ENCODE peak calls at places on chromosome 6, in ten cellular contexts. O is SJSA1; Y is spleen; H is ovary; R is PC-3; P is psoas muscle; S is left ventricle myocardium inferior; X is CD8-positive, alpha-beta T cell; U is right cardiac atrium; G is endothelial cell of umbilical vein. I is an unnamed sample.
A peak's percentile ranks its signal among the peaks of the same experiment; 100 is the strongest.

GRCh38 chr6:137044366-137045220 is at the start of gene IL20RA:
- DNase-seq in O (no peak), Y (peak; percentile 80), H (peak; percentile 58), R (peak; percentile 38), P (peak; percentile 46), S (peak; percentile 20), X (no peak), U (peak; percentile 74), G (no peak), I (no peak)

GRCh38 chr6:10964684-10965083 is 77.8 kb downstream of the SYCP2L start:
- DNase-seq in O (no peak), Y (no peak), H (no peak), R (no peak), P (no peak), S (no peak), X (no peak), U (no peak), G (no peak), I (no peak)

GRCh38 chr6:100001915-100002388 is 7.9 kb upstream of the MCHR2 start:
- DNase-seq in O (peak; percentile 27), Y (no peak), H (peak; percentile 16), R (peak; percentile 61), P (peak; percentile 31), S (no peak), X (peak; percentile 51), U (peak; percentile 52), G (peak; percentile 45), I (peak; percentile 62)

GRCh38 chr6:166533205-166533824 is 53.2 kb downstream of the RAMACL start:
- DNase-seq in O (no peak), Y (no peak), H (no peak), R (peak; percentile 20), P (no peak), S (no peak), X (no peak), U (no peak), G (no peak), I (no peak)

GRCh38 chr6:37514840-37515239 is 15.1 kb upstream of the CCDC167 start:
- DNase-seq in O (no peak), Y (no peak), H (no peak), R (no peak), P (no peak), S (no peak), X (no peak), U (no peak), G (no peak), I (no peak)

GRCh38 chr6:132464538-132465256 is 48.2 kb downstream of the STX7 start:
- DNase-seq in O (peak; percentile 50), Y (no peak), H (no peak), R (peak; percentile 37), P (no peak), S (no peak), X (no peak), U (no peak), G (no peak), I (peak; percentile 50)

GRCh38 chr6:2935566-2936291 is 32.6 kb upstream of the SERPINB9 start:
- DNase-seq in O (no peak), Y (peak; percentile 76), H (no peak), R (no peak), P (no peak), S (no peak), X (peak; percentile 42), U (peak; percentile 51), G (no peak), I (no peak)

GRCh38 chr6:108630050-108630714 is 69.5 kb downstream of the FOXO3 start:
- DNase-seq in O (no peak), Y (no peak), H (no peak), R (no peak), P (no peak), S (no peak), X (no peak), U (no peak), G (no peak), I (no peak)

GRCh38 chr6:159134701-159135364 is 34.4 kb upstream of the FNDC1 start:
- DNase-seq in O (peak; percentile 56), Y (no peak), H (peak; percentile 39), R (peak; percentile 73), P (peak; percentile 55), S (peak; percentile 30), X (peak; percentile 82), U (peak; percentile 77), G (peak; percentile 62), I (peak; percentile 62)

GRCh38 chr6:160430741-160431140 is 82.6 kb downstream of the SLC22A3 start:
- DNase-seq in O (no peak), Y (no peak), H (peak; percentile 58), R (no peak), P (no peak), S (no peak), X (no peak), U (peak; percentile 72), G (no peak), I (no peak)
- H3K27ac ChIP-seq in O (no peak overlapping the region), Y (no peak overlapping the region), H (no peak overlapping the region), R (no peak overlapping the region), P (peak overlapping the region; percentile 39), S (peak overlapping the region; percentile 81), X (no peak overlapping the region), U (no peak overlapping the region), G (no peak overlapping the region), I (no peak overlapping the region)

GRCh38 chr6:62652692-62653328 is 366.8 kb upstream of the KHDRBS2 start:
- DNase-seq in O (no peak), Y (no peak), H (no peak), R (no peak), P (no peak), S (no peak), X (no peak), U (no peak), G (no peak), I (peak; percentile 26)
- H3K9me3 ChIP-seq in O (peaks cover 5% of the 10 kb centered on the region), Y (peaks cover 62% of the 10 kb centered on the region), H (peaks cover 8% of the 10 kb centered on the region), R (no peaks in the 10 kb centered on the region), P (peaks cover 17% of the 10 kb centered on the region), S (peaks cover 91% of the 10 kb centered on the region), X (no peaks in the 10 kb centered on the region), U (peaks cover 4% of the 10 kb centered on the region), G (peaks cover 8% of the 10 kb centered on the region), I (no peaks in the 10 kb centered on the region)

GRCh38 chr6:168302534-168302933 is 17.0 kb downstream of the DACT2 start:
- DNase-seq in O (no peak), Y (peak; percentile 44), H (no peak), R (no peak), P (no peak), S (no peak), X (no peak), U (no peak), G (no peak), I (no peak)
- H3K27ac ChIP-seq in O (no peak overlapping the region), Y (no peak overlapping the region), H (no peak overlapping the region), R (no peak overlapping the region), P (no peak overlapping the region), S (no peak overlapping the region), X (no peak overlapping the region), U (no peak overlapping the region), G (no peak overlapping the region), I (no peak overlapping the region)

DNA sequence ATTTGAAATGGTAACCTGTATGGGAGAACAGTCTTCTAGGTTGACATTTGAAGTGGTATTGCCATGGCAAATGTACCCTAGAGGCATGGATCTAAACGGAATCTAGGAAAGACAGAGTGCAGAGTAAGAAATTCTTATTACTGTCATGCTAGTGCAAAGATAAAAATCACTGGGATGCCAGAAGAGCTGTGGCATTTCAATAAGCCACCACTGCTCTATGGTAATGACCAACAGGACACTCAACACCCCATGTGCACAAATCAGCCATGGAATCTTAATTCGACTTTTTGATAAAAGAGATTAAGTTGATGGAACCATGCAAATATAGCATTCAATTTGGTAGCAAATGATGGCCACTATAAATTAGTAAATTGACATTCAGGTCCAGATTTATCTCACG is 74.1 kb downstream of the ID4 start:
- DNase-seq in O (no peak), Y (no peak), H (no peak), R (no peak), P (no peak), S (no peak), X (no peak), U (no peak), G (no peak), I (no peak)
- H3K9me3 ChIP-seq in O (no peaks in the 10 kb centered on the region), Y (no peaks in the 10 kb centered on the region), H (no peaks in the 10 kb centered on the region), R (no peaks in the 10 kb centered on the region), P (peaks cover 6% of the 10 kb centered on the region), S (peaks cover 24% of the 10 kb centered on the region), X (no peaks in the 10 kb centered on the region), U (no peaks in the 10 kb centered on the region), G (peaks cover 2% of the 10 kb centered on the region), I (no peaks in the 10 kb centered on the region)

DNA sequence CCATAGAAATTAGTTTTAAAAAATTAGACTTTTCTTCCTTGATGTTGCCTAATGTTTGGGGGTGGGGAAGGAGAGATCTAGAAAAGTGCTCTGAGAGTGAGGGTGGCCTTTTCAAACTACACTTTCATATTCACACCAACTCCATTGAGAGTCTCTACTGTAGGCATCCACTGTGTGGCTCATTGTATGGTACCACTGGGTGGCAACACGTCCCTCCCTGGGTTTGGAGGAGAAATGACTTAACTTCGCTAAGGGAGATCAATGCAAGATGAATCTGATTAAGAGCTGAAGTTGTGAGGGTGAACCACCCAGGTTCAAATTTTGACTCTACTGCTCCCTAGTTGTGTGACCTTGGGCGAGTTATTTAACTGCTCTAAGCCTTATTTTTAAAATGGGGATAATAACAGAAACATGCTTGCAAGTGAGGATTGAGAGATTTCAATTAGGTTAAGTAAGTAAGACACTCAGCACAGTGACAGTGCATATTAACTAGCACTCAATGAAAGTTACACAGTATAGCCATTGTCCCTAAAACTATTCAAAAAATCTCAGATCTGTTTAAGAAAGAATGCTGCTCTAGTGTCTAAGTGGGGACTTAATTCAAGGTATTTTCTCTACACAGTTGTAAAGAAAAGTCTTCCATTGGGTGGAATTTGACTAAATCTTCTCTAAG is 193.5 kb upstream of the CNR1 start:
- DNase-seq in O (no peak), Y (no peak), H (no peak), R (no peak), P (no peak), S (no peak), X (no peak), U (no peak), G (no peak), I (no peak)
- H3K27ac ChIP-seq in O (peak overlapping the region; percentile 80), Y (no peak overlapping the region), H (no peak overlapping the region), R (no peak overlapping the region), P (no peak overlapping the region), S (no peak overlapping the region), X (no peak overlapping the region), U (no peak overlapping the region), G (no peak overlapping the region), I (no peak overlapping the region)

GRCh38 chr6:122953766-122954165 is 42.3 kb upstream of the CLVS2 start:
- DNase-seq in O (no peak), Y (no peak), H (no peak), R (no peak), P (no peak), S (no peak), X (no peak), U (no peak), G (no peak), I (no peak)
- H3K9me3 ChIP-seq in O (no peaks in the 10 kb centered on the region), Y (peaks cover 8% of the 10 kb centered on the region), H (no peaks in the 10 kb centered on the region), R (no peaks in the 10 kb centered on the region), P (peaks cover 7% of the 10 kb centered on the region), S (peaks cover 55% of the 10 kb centered on the region), X (no peaks in the 10 kb centered on the region), U (peaks cover 2% of the 10 kb centered on the region), G (no peaks in the 10 kb centered on the region), I (no peaks in the 10 kb centered on the region)